ENCODE peak calls at places on chromosomes 2 and 18, in five cellular contexts. One of them, this sample, is unnamed.

GRCh38 chr2:201182650-201183372 is at the start of gene CASP10:
- DNase-seq in HFFc6: peak; percentile 33
- DNase-seq in Calu3: peak; percentile 54
- DNase-seq in AG04449: no peak
- DNase-seq in T follicular helper cell: peak; percentile 7
- DNase-seq in this sample: no peak

GRCh38 chr2:176161817-176162626 is 4.9 kb downstream of the HOXD3 start:
- DNase-seq in AG04449: no peak
- DNase-seq in HFFc6: peak; percentile 31
- DNase-seq in Calu3: no peak
- DNase-seq in T follicular helper cell: no peak
- DNase-seq in this sample: no peak

GRCh38 chr18:10265560-10266235 is 188.7 kb upstream of the APCDD1 start:
- DNase-seq in AG04449: no peak
- DNase-seq in HFFc6: peak; percentile 42
- DNase-seq in T follicular helper cell: no peak
- DNase-seq in Calu3: peak; percentile 50
- DNase-seq in this sample: no peak

GRCh38 chr2:1886405-1886992 is 142.2 kb upstream of the PXDN start:
- DNase-seq in HFFc6: peak; percentile 61
- DNase-seq in AG04449: peak; percentile 14
- DNase-seq in Calu3: peak; percentile 4
- DNase-seq in T follicular helper cell: no peak
- DNase-seq in this sample: no peak

GRCh38 chr2:184611221-184612085 is 13.1 kb downstream of the ZNF804A start:
- DNase-seq in T follicular helper cell: no peak
- DNase-seq in Calu3: no peak
- DNase-seq in AG04449: no peak
- DNase-seq in HFFc6: peak; percentile 17
- DNase-seq in this sample: no peak

GRCh38 chr18:50286391-50287027 is 983 bp downstream of the CXXC1 start:
- DNase-seq in HFFc6: peak; percentile 38
- DNase-seq in AG04449: no peak
- DNase-seq in Calu3: peak; percentile 52
- DNase-seq in T follicular helper cell: no peak
- DNase-seq in this sample: no peak

GRCh38 chr18:59701272-59701671 is 4.0 kb upstream of the CCBE1 start:
- DNase-seq in AG04449: no peak
- DNase-seq in HFFc6: no peak
- DNase-seq in T follicular helper cell: no peak
- DNase-seq in Calu3: no peak
- DNase-seq in this sample: no peak

GRCh38 chr2:122734756-122735155 is 979.3 kb downstream of the TSN start:
- DNase-seq in T follicular helper cell: no peak
- DNase-seq in HFFc6: no peak
- DNase-seq in AG04449: no peak
- DNase-seq in Calu3: no peak
- DNase-seq in this sample: no peak

GRCh38 chr2:98769784-98770183 is 38.9 kb upstream of the MGAT4A start:
- DNase-seq in AG04449: no peak
- DNase-seq in HFFc6: no peak
- DNase-seq in Calu3: peak; percentile 27
- DNase-seq in T follicular helper cell: peak; percentile 38
- DNase-seq in this sample: no peak

GRCh38 chr2:12265646-12266045 is 451.1 kb upstream of the TRIB2 start:
- DNase-seq in Calu3: no peak
- DNase-seq in T follicular helper cell: no peak
- DNase-seq in AG04449: no peak
- DNase-seq in HFFc6: no peak
- DNase-seq in this sample: no peak

This sample was measured in ovary.